ENCODE peak calls at places on chromosomes 4 and X, in six cellular contexts. C, U, O, T, M and K are unnamed samples.

GRCh38 chr4:79598801-79599200 is 190.8 kb upstream of the GK2 start:
- DNase-seq in C (no peak), U (no peak), O (no peak), T (no peak), M (no peak), K (no peak)

GRCh38 chr4:185787926-185788679 is 23.9 kb downstream of the SORBS2 start:
- DNase-seq in C (no peak), U (peak; percentile 60), O (no peak), T (no peak), M (no peak), K (no peak)

GRCh38 chrX:154399527-154400368 is 1.6 kb downstream of the RPL10 start:
- DNase-seq in C (peak; percentile 40), U (no peak), O (no peak), T (no peak), M (no peak), K (no peak)

GRCh38 chr4:107083-107443 is 17.2 kb upstream of the ZNF718 start:
- DNase-seq in C (no peak), U (no peak), O (no peak), T (no peak), M (no peak), K (no peak)

GRCh38 chrX:140766024-140766611 is 56.6 kb downstream of the LINC00632 start:
- DNase-seq in C (peak; percentile 40), U (peak; percentile 51), O (peak; percentile 69), T (peak; percentile 37), M (peak; percentile 13), K (peak; percentile 62)

GRCh38 chr4:152734015-152734698 is 45.4 kb downstream of the TIGD4 start:
- DNase-seq in C (no peak), U (no peak), O (no peak), T (no peak), M (no peak), K (peak; percentile 62)

GRCh38 chrX:72100824-72101351 is 30.8 kb downstream of the RTL5 start:
- DNase-seq in C (peak; percentile 84), U (no peak), O (no peak), T (no peak), M (no peak), K (peak; percentile 58)

GRCh38 chrX:71652405-71652804 is 14.9 kb upstream of the LOC101059915 start:
- DNase-seq in C (peak; percentile 71), U (peak; percentile 28), O (peak; percentile 51), T (peak; percentile 37), M (peak; percentile 46), K (peak; percentile 71)

GRCh38 chr4:35835893-35836292 is 408.4 kb downstream of the ARAP2 start:
- DNase-seq in C (no peak), U (no peak), O (no peak), T (no peak), M (peak; percentile 55), K (no peak)

GRCh38 chr4:105050896-105051295 is 95.8 kb upstream of the TET2 start:
- DNase-seq in C (no peak), U (no peak), O (no peak), T (no peak), M (peak; percentile 56), K (no peak)

GRCh38 chr4:11505225-11505971 is 76.7 kb upstream of the HS3ST1 start:
- DNase-seq in C (no peak), U (no peak), O (no peak), T (no peak), M (peak; percentile 98), K (no peak)